ENCODE peak calls at places on chromosomes 2 and 18, in seven cellular contexts. One of them, this sample, is unnamed.

GRCh38 chr2:189297446-189297845 is 117.9 kb upstream of the COL5A2 start:
- DNase-seq in HepG2: no peak
- DNase-seq in K562: no peak
- DNase-seq in SK-N-SH: no peak
- DNase-seq in HCT116: no peak
- DNase-seq in H1: no peak
- DNase-seq in GM12878: no peak
- DNase-seq in this sample: no peak

GRCh38 chr2:221264318-221264717 is 307.8 kb downstream of the EPHA4 start:
- DNase-seq in HepG2: no peak
- DNase-seq in K562: no peak
- DNase-seq in SK-N-SH: no peak
- DNase-seq in HCT116: no peak
- DNase-seq in H1: no peak
- DNase-seq in GM12878: no peak
- DNase-seq in this sample: no peak

GRCh38 chr2:79964966-79965365 is 339.6 kb downstream of the LRRTM1 start:
- DNase-seq in HepG2: no peak
- DNase-seq in K562: no peak
- DNase-seq in SK-N-SH: no peak
- DNase-seq in HCT116: no peak
- DNase-seq in H1: no peak
- DNase-seq in GM12878: no peak
- DNase-seq in this sample: no peak

GRCh38 chr18:3664563-3665178 is 214.7 kb downstream of the TGIF1 start:
- DNase-seq in HepG2: peak
- DNase-seq in K562: peak
- DNase-seq in SK-N-SH: no peak
- DNase-seq in HCT116: no peak
- DNase-seq in H1: no peak
- DNase-seq in GM12878: no peak
- DNase-seq in this sample: no peak

GRCh38 chr18:9101730-9102390 is 639 bp upstream of the NDUFV2 start:
- DNase-seq in HepG2: peak
- DNase-seq in K562: peak
- DNase-seq in SK-N-SH: peak
- DNase-seq in HCT116: peak
- DNase-seq in H1: no peak
- DNase-seq in GM12878: no peak
- DNase-seq in this sample: no peak

GRCh38 chr2:219615036-219615435 is 12.4 kb upstream of the SLC4A3 start:
- DNase-seq in HepG2: no peak
- DNase-seq in K562: no peak
- DNase-seq in SK-N-SH: no peak
- DNase-seq in HCT116: no peak
- DNase-seq in H1: no peak
- DNase-seq in GM12878: no peak
- DNase-seq in this sample: no peak

GRCh38 chr18:9055185-9055584 is 47.3 kb upstream of the NDUFV2 start:
- DNase-seq in HepG2: no peak
- DNase-seq in K562: peak
- DNase-seq in SK-N-SH: peak
- DNase-seq in HCT116: peak
- DNase-seq in H1: no peak
- DNase-seq in GM12878: no peak
- DNase-seq in this sample: peak

GRCh38 chr2:48849770-48850169 is 94.2 kb upstream of the LHCGR start:
- DNase-seq in HepG2: no peak
- DNase-seq in K562: no peak
- DNase-seq in SK-N-SH: no peak
- DNase-seq in HCT116: no peak
- DNase-seq in H1: no peak
- DNase-seq in GM12878: no peak
- DNase-seq in this sample: no peak

GRCh38 chr2:214076527-214076926 is 334.3 kb upstream of the VWC2L start:
- DNase-seq in HepG2: no peak
- DNase-seq in K562: no peak
- DNase-seq in SK-N-SH: no peak
- DNase-seq in HCT116: no peak
- DNase-seq in H1: no peak
- DNase-seq in GM12878: no peak
- DNase-seq in this sample: no peak

GRCh38 chr2:64325477-64325851 is 128.5 kb upstream of the LGALSL start:
- DNase-seq in HepG2: no peak
- DNase-seq in K562: no peak
- DNase-seq in SK-N-SH: no peak
- DNase-seq in HCT116: no peak
- DNase-seq in H1: no peak
- DNase-seq in GM12878: no peak
- DNase-seq in this sample: no peak

GRCh38 chr18:2009957-2010697 is 561.2 kb downstream of the METTL4 start:
- DNase-seq in HepG2: no peak
- DNase-seq in K562: no peak
- DNase-seq in SK-N-SH: no peak
- DNase-seq in HCT116: no peak
- DNase-seq in H1: no peak
- DNase-seq in GM12878: no peak
- DNase-seq in this sample: no peak

GRCh38 chr2:85243101-85244072 is 84.4 kb downstream of the TGOLN2 start:
- DNase-seq in HepG2: peak
- DNase-seq in K562: peak
- DNase-seq in SK-N-SH: peak
- DNase-seq in HCT116: no peak
- DNase-seq in H1: peak
- DNase-seq in GM12878: no peak
- DNase-seq in this sample: no peak

GRCh38 chr2:212484563-212485080 is 54.0 kb downstream of the ERBB4 start:
- DNase-seq in HepG2: no peak
- DNase-seq in K562: no peak
- DNase-seq in SK-N-SH: no peak
- DNase-seq in HCT116: no peak
- DNase-seq in H1: no peak
- DNase-seq in GM12878: no peak
- DNase-seq in this sample: no peak

GRCh38 chr18:46466236-46467160 is 190.5 kb downstream of the LOXHD1 start:
- DNase-seq in HepG2: no peak
- DNase-seq in K562: no peak
- DNase-seq in SK-N-SH: no peak
- DNase-seq in HCT116: no peak
- DNase-seq in H1: no peak
- DNase-seq in GM12878: no peak
- DNase-seq in this sample: peak

GRCh38 chr2:156343940-156344301 is 11.4 kb upstream of the NR4A2 start:
- DNase-seq in HepG2: no peak
- DNase-seq in K562: peak
- DNase-seq in SK-N-SH: no peak
- DNase-seq in HCT116: no peak
- DNase-seq in H1: no peak
- DNase-seq in GM12878: no peak
- DNase-seq in this sample: no peak

GRCh38 chr2:232260075-232260474 is 118.5 kb upstream of the ALPP start:
- DNase-seq in HepG2: no peak
- DNase-seq in K562: no peak
- DNase-seq in SK-N-SH: no peak
- DNase-seq in HCT116: no peak
- DNase-seq in H1: no peak
- DNase-seq in GM12878: no peak
- DNase-seq in this sample: peak

GRCh38 chr2:170848587-170848986 is 31.9 kb downstream of the GAD1 start:
- DNase-seq in HepG2: no peak
- DNase-seq in K562: no peak
- DNase-seq in SK-N-SH: no peak
- DNase-seq in HCT116: no peak
- DNase-seq in H1: no peak
- DNase-seq in GM12878: no peak
- DNase-seq in this sample: no peak

GRCh38 chr2:137689549-137689948 is 274.7 kb upstream of the HNMT start:
- DNase-seq in HepG2: no peak
- DNase-seq in K562: no peak
- DNase-seq in SK-N-SH: no peak
- DNase-seq in HCT116: no peak
- DNase-seq in H1: no peak
- DNase-seq in GM12878: no peak
- DNase-seq in this sample: no peak

GRCh38 chr2:46647041-46647440 is 167.7 kb downstream of the TMEM247 start:
- DNase-seq in HepG2: no peak
- DNase-seq in K562: no peak
- DNase-seq in SK-N-SH: no peak
- DNase-seq in HCT116: no peak
- DNase-seq in H1: peak
- DNase-seq in GM12878: no peak
- DNase-seq in this sample: no peak

GRCh38 chr2:46644690-46645385 is 165.5 kb downstream of the TMEM247 start:
- DNase-seq in HepG2: no peak
- DNase-seq in K562: no peak
- DNase-seq in SK-N-SH: no peak
- DNase-seq in HCT116: no peak
- DNase-seq in H1: no peak
- DNase-seq in GM12878: no peak
- DNase-seq in this sample: no peak

GRCh38 chr2:46643951-46644350 is 164.6 kb downstream of the TMEM247 start:
- DNase-seq in HepG2: no peak
- DNase-seq in K562: no peak
- DNase-seq in SK-N-SH: no peak
- DNase-seq in HCT116: no peak
- DNase-seq in H1: no peak
- DNase-seq in GM12878: no peak
- DNase-seq in this sample: no peak

GRCh38 chr2:46643493-46643892 is 164.1 kb downstream of the TMEM247 start:
- DNase-seq in HepG2: no peak
- DNase-seq in K562: no peak
- DNase-seq in SK-N-SH: no peak
- DNase-seq in HCT116: no peak
- DNase-seq in H1: no peak
- DNase-seq in GM12878: no peak
- DNase-seq in this sample: no peak

DNA sequence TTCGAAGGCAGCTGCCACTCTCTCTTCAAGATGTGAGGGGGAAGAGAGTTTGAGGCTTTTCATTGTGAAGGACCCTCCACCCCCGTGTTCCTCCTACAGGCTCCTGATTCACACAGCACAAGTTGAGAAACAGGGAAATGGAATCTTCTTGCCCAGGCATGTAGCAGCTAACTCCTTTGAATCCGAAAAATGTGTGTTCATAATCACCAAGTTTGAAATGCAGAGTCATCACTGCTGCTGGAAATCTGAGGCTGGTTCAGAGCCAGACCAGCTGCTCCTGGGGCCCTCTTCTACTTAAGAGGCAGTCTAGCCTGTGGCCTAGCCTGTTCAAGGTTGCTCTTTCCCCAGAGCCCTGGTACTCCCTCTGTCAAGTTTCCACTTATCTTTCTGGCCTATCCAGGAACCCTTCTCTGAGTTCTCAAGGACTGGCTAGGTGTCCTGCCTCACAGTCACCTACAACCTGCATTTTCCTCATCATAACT is 166.4 kb downstream of the TMEM247 start:
- DNase-seq in HepG2: no peak
- DNase-seq in K562: peak
- DNase-seq in SK-N-SH: no peak
- DNase-seq in HCT116: no peak
- DNase-seq in H1: peak
- DNase-seq in GM12878: no peak
- DNase-seq in this sample: no peak
- TF ChIP-seq JUND in HepG2: no peak
- TF ChIP-seq JUND in K562: no peak
- TF ChIP-seq JUND in SK-N-SH: no peak
- TF ChIP-seq JUND in HCT116: no peak
- TF ChIP-seq JUND in H1: no peak
- TF ChIP-seq JUND in GM12878: no peak
- TF ChIP-seq JUND in this sample: no peak

GRCh38 chr2:152106464-152106863 is 7.6 kb upstream of the CACNB4 start:
- DNase-seq in HepG2: no peak
- DNase-seq in K562: no peak
- DNase-seq in SK-N-SH: no peak
- DNase-seq in HCT116: no peak
- DNase-seq in H1: no peak
- DNase-seq in GM12878: no peak
- DNase-seq in this sample: no peak
- TF ChIP-seq JUND in HepG2: no peak
- TF ChIP-seq JUND in K562: no peak
- TF ChIP-seq JUND in SK-N-SH: no peak
- TF ChIP-seq JUND in HCT116: no peak
- TF ChIP-seq JUND in H1: no peak
- TF ChIP-seq JUND in GM12878: no peak
- TF ChIP-seq JUND in this sample: no peak

DNA sequence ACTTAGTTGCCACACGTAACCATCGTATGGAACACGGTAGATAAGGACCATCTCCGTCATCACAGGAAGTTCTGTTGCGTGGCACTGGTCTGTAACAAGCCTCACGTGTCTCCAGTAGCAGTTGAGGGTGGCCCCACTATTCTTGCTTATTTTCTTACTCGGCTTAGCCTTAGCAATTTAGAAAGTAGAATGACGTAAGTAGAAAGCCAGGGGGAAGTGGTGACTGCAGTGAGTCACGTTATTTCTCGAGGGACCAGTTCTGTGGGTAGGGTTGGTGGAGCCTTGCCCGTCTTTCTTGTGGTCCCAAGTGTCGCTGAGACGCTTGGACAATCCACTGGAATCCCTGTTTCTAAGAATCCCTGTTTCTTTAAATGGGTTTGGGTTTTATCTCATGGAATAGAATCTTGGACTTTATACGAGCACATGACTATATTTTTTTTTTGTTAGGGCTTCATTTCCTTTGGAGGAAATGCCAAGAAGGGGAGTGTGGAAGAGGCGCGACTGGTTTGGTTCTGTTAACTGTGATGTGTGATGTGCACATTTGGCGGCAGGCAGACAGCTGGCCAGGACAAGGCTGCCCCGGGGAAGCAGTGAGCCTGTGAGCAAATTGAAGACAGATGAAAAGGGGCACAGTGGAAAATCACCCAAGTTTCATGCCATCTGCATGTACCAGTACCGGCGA is 96.2 kb downstream of the CABLES1 start:
- DNase-seq in HepG2: no peak
- DNase-seq in K562: peak
- DNase-seq in SK-N-SH: peak
- DNase-seq in HCT116: no peak
- DNase-seq in H1: no peak
- DNase-seq in GM12878: peak
- DNase-seq in this sample: no peak
- TF ChIP-seq JUND in HepG2: no peak
- TF ChIP-seq JUND in K562: peak
- TF ChIP-seq JUND in SK-N-SH: no peak
- TF ChIP-seq JUND in HCT116: no peak
- TF ChIP-seq JUND in H1: no peak
- TF ChIP-seq JUND in GM12878: peak
- TF ChIP-seq JUND in this sample: no peak

DNA sequence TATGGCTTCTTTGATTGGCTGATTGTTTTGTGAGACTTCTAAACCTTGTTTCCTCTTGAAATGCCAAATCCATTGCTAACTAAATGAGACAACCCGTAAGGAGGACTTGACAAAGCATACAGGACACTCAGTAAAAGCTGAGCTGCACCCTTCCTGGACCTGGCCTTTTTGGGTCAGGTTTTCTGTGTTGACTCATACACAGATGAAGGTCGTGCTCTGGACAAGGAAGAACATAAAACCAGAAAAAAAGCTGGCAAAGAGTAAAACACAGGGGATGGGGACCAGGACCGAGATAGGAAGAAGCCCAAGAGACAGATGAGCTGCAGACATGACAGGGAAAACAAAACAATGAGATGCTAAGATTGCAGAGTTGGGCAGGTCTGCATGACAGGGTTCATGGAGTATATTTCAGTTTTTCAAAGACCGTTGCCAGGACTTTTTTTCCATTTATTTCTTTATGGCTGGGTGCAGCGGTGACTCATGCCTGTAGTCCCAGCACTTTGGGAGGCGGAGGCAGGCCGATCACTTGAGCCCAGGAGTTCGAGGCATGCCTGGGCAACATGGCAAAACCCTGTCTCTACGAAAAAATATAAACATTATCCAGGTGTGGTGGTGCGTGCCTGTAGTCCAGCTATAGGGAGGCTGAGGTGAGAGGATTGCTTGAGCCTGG is 41.4 kb downstream of the INO80C start:
- DNase-seq in HepG2: no peak
- DNase-seq in K562: peak
- DNase-seq in SK-N-SH: no peak
- DNase-seq in HCT116: peak
- DNase-seq in H1: no peak
- DNase-seq in GM12878: no peak
- DNase-seq in this sample: no peak
- TF ChIP-seq JUND in HepG2: no peak
- TF ChIP-seq JUND in K562: no peak
- TF ChIP-seq JUND in SK-N-SH: no peak
- TF ChIP-seq JUND in HCT116: peak
- TF ChIP-seq JUND in H1: no peak
- TF ChIP-seq JUND in GM12878: no peak
- TF ChIP-seq JUND in this sample: no peak

This sample was measured in T47D.